ENCODE peak calls at places on chromosomes 1 and 21, in eight cellular contexts. Y is NAMALWA; V is iPS-NIHi11; M is left kidney; Z is stimulated activated naive CD8-positive, alpha-beta T cell treated with anti-CD3 and anti-CD28 coated beads, Interleukin-15, Interleukin-2, amounts not matched to agents 100 U/mL and 50 U/mL, for 24 hours; K is islet precursor cell; P is stimulated activated CD8-positive, alpha-beta memory T cell treated with anti-CD3 and anti-CD28 coated beads, Interleukin-4, amount 100 ng/mL, for 1 hour; W is left cardiac atrium. N is an unnamed sample.

GRCh38 chr1:15968172-15968571 is 7.7 kb downstream of the ZBTB17 start:
- DNase-seq in V (no peak), W (no peak), M (no peak), P (no peak), Z (no peak), Y (no peak), K (no peak), N (no peak)

GRCh38 chr1:1019122-1019999 is 559 bp upstream of the AGRN start:
- DNase-seq in Y (peak; percentile 86), K (peak; percentile 88), V (peak; percentile 88), P (peak; percentile 43), M (peak; percentile 95), Z (peak; percentile 88), W (peak; percentile 86), N (peak; percentile 93)

GRCh38 chr1:180898441-180899219 is 14.1 kb upstream of the KIAA1614 start:
- DNase-seq in W (no peak), Z (no peak), P (no peak), V (peak; percentile 54), K (no peak), Y (no peak), M (peak; percentile 27), N (no peak)

GRCh38 chr1:176193663-176194062 is 13.4 kb downstream of the COP1 start:
- DNase-seq in M (no peak), W (no peak), Y (no peak), K (no peak), V (no peak), Z (no peak), P (no peak), N (no peak)

GRCh38 chr1:186325239-186325638 is 49.8 kb downstream of the TPR start:
- DNase-seq in V (no peak), M (no peak), K (no peak), Z (no peak), P (no peak), W (no peak), Y (peak; percentile 45), N (no peak)

GRCh38 chr21:40049031-40049958 is 182.1 kb downstream of the PCP4 start:
- DNase-seq in Y (no peak), K (no peak), V (peak; percentile 14), P (no peak), Z (no peak), W (no peak), M (peak; percentile 35), N (no peak)

GRCh38 chr1:15525043-15525958 is 1.3 kb upstream of the CASP9 start:
- DNase-seq in M (peak; percentile 42), W (peak; percentile 99), P (no peak), K (no peak), Z (peak; percentile 16), Y (peak; percentile 69), V (peak; percentile 86), N (no peak)

GRCh38 chr1:213391445-213391844 is 340.4 kb downstream of the RPS6KC1 start:
- DNase-seq in V (no peak), Z (no peak), Y (no peak), K (no peak), P (no peak), M (no peak), W (no peak), N (no peak)

GRCh38 chr1:81313289-81313688 is 487.4 kb upstream of the ADGRL2 start:
- DNase-seq in K (no peak), P (no peak), M (no peak), V (no peak), Y (no peak), Z (no peak), W (no peak), N (no peak)

GRCh38 chr1:7356079-7356478 is 415.0 kb upstream of the VAMP3 start:
- DNase-seq in P (no peak), V (no peak), Z (no peak), M (no peak), Y (no peak), W (no peak), K (no peak), N (no peak)

GRCh38 chr21:43760391-43760958 is 15.6 kb downstream of the CSTB start:
- DNase-seq in Z (no peak), P (no peak), W (no peak), K (no peak), M (no peak), V (no peak), Y (no peak), N (no peak)

N was measured in pancreas.